ENCODE peak calls at places on chromosomes 16 and 17, in nine cellular contexts. One of them, this sample, is unnamed.

GRCh38 chr17:35460354-35460851 is 11.8 kb upstream of the SLFN13 start:
- DNase-seq in stimulated activated CD4-positive, alpha-beta T cell treated with anti-CD3 and anti-CD28 coated beads, Interleukin-2, amount 100 ng/mL, for 48 hours: peak
- DNase-seq in B cell: peak
- DNase-seq in stimulated activated naive B cell treated with anti-CD40 and anti-IgM and Interleukin-4, amounts not matched to agents 10 μg/mL and 1 μg/mL and 100 μg/mL, for 72 hours: peak
- DNase-seq in mesenteric fat pad: no peak
- DNase-seq in T-helper 2 cell: peak
- DNase-seq in CD4-positive, alpha-beta T cell: peak
- DNase-seq in IMR-90: no peak
- DNase-seq in progenitor cell of endocrine pancreas: peak
- DNase-seq in this sample: peak

GRCh38 chr17:58572846-58573245 is 58.4 kb upstream of the MTMR4 start:
- DNase-seq in stimulated activated CD4-positive, alpha-beta T cell treated with anti-CD3 and anti-CD28 coated beads, Interleukin-2, amount 100 ng/mL, for 48 hours: no peak
- DNase-seq in B cell: no peak
- DNase-seq in stimulated activated naive B cell treated with anti-CD40 and anti-IgM and Interleukin-4, amounts not matched to agents 10 μg/mL and 1 μg/mL and 100 μg/mL, for 72 hours: no peak
- DNase-seq in mesenteric fat pad: no peak
- DNase-seq in T-helper 2 cell: no peak
- DNase-seq in CD4-positive, alpha-beta T cell: no peak
- DNase-seq in IMR-90: no peak
- DNase-seq in progenitor cell of endocrine pancreas: no peak
- DNase-seq in this sample: no peak

GRCh38 chr17:72441899-72442298 is 321.1 kb downstream of the SOX9 start:
- DNase-seq in stimulated activated CD4-positive, alpha-beta T cell treated with anti-CD3 and anti-CD28 coated beads, Interleukin-2, amount 100 ng/mL, for 48 hours: no peak
- DNase-seq in B cell: no peak
- DNase-seq in stimulated activated naive B cell treated with anti-CD40 and anti-IgM and Interleukin-4, amounts not matched to agents 10 μg/mL and 1 μg/mL and 100 μg/mL, for 72 hours: no peak
- DNase-seq in mesenteric fat pad: no peak
- DNase-seq in T-helper 2 cell: no peak
- DNase-seq in CD4-positive, alpha-beta T cell: no peak
- DNase-seq in IMR-90: no peak
- DNase-seq in progenitor cell of endocrine pancreas: no peak
- DNase-seq in this sample: no peak

GRCh38 chr17:4599505-4600281 is 15.4 kb downstream of the SMTNL2 start:
- DNase-seq in stimulated activated CD4-positive, alpha-beta T cell treated with anti-CD3 and anti-CD28 coated beads, Interleukin-2, amount 100 ng/mL, for 48 hours: no peak
- DNase-seq in B cell: no peak
- DNase-seq in stimulated activated naive B cell treated with anti-CD40 and anti-IgM and Interleukin-4, amounts not matched to agents 10 μg/mL and 1 μg/mL and 100 μg/mL, for 72 hours: no peak
- DNase-seq in mesenteric fat pad: no peak
- DNase-seq in T-helper 2 cell: no peak
- DNase-seq in CD4-positive, alpha-beta T cell: no peak
- DNase-seq in IMR-90: peak
- DNase-seq in progenitor cell of endocrine pancreas: no peak
- DNase-seq in this sample: no peak

GRCh38 chr16:86806181-86806837 is 228.0 kb downstream of the FOXL1 start:
- DNase-seq in stimulated activated CD4-positive, alpha-beta T cell treated with anti-CD3 and anti-CD28 coated beads, Interleukin-2, amount 100 ng/mL, for 48 hours: no peak
- DNase-seq in B cell: no peak
- DNase-seq in stimulated activated naive B cell treated with anti-CD40 and anti-IgM and Interleukin-4, amounts not matched to agents 10 μg/mL and 1 μg/mL and 100 μg/mL, for 72 hours: no peak
- DNase-seq in mesenteric fat pad: peak
- DNase-seq in T-helper 2 cell: no peak
- DNase-seq in CD4-positive, alpha-beta T cell: no peak
- DNase-seq in IMR-90: no peak
- DNase-seq in progenitor cell of endocrine pancreas: no peak
- DNase-seq in this sample: no peak

GRCh38 chr17:81253358-81254131 is 14.4 kb downstream of the NDUFAF8 start:
- DNase-seq in stimulated activated CD4-positive, alpha-beta T cell treated with anti-CD3 and anti-CD28 coated beads, Interleukin-2, amount 100 ng/mL, for 48 hours: peak
- DNase-seq in B cell: peak
- DNase-seq in stimulated activated naive B cell treated with anti-CD40 and anti-IgM and Interleukin-4, amounts not matched to agents 10 μg/mL and 1 μg/mL and 100 μg/mL, for 72 hours: no peak
- DNase-seq in mesenteric fat pad: no peak
- DNase-seq in T-helper 2 cell: no peak
- DNase-seq in CD4-positive, alpha-beta T cell: peak
- DNase-seq in IMR-90: peak
- DNase-seq in progenitor cell of endocrine pancreas: no peak
- DNase-seq in this sample: peak

GRCh38 chr17:30565073-30565935 is 88.1 kb downstream of the GOSR1 start:
- DNase-seq in stimulated activated CD4-positive, alpha-beta T cell treated with anti-CD3 and anti-CD28 coated beads, Interleukin-2, amount 100 ng/mL, for 48 hours: no peak
- DNase-seq in B cell: no peak
- DNase-seq in stimulated activated naive B cell treated with anti-CD40 and anti-IgM and Interleukin-4, amounts not matched to agents 10 μg/mL and 1 μg/mL and 100 μg/mL, for 72 hours: no peak
- DNase-seq in mesenteric fat pad: no peak
- DNase-seq in T-helper 2 cell: no peak
- DNase-seq in CD4-positive, alpha-beta T cell: no peak
- DNase-seq in IMR-90: no peak
- DNase-seq in progenitor cell of endocrine pancreas: no peak
- DNase-seq in this sample: no peak

GRCh38 chr17:21287703-21288449 is 3.4 kb downstream of the MAP2K3 start:
- DNase-seq in stimulated activated CD4-positive, alpha-beta T cell treated with anti-CD3 and anti-CD28 coated beads, Interleukin-2, amount 100 ng/mL, for 48 hours: peak
- DNase-seq in B cell: peak
- DNase-seq in stimulated activated naive B cell treated with anti-CD40 and anti-IgM and Interleukin-4, amounts not matched to agents 10 μg/mL and 1 μg/mL and 100 μg/mL, for 72 hours: peak
- DNase-seq in mesenteric fat pad: peak
- DNase-seq in T-helper 2 cell: peak
- DNase-seq in CD4-positive, alpha-beta T cell: peak
- DNase-seq in IMR-90: peak
- DNase-seq in progenitor cell of endocrine pancreas: no peak
- DNase-seq in this sample: peak

GRCh38 chr16:69171325-69172095 is 15.5 kb upstream of the SNTB2 start:
- DNase-seq in stimulated activated CD4-positive, alpha-beta T cell treated with anti-CD3 and anti-CD28 coated beads, Interleukin-2, amount 100 ng/mL, for 48 hours: no peak
- DNase-seq in B cell: peak
- DNase-seq in stimulated activated naive B cell treated with anti-CD40 and anti-IgM and Interleukin-4, amounts not matched to agents 10 μg/mL and 1 μg/mL and 100 μg/mL, for 72 hours: no peak
- DNase-seq in mesenteric fat pad: no peak
- DNase-seq in T-helper 2 cell: no peak
- DNase-seq in CD4-positive, alpha-beta T cell: no peak
- DNase-seq in IMR-90: peak
- DNase-seq in progenitor cell of endocrine pancreas: no peak
- DNase-seq in this sample: no peak

GRCh38 chr17:77422104-77422782 is 281.5 kb downstream of the SEC14L1 start:
- DNase-seq in stimulated activated CD4-positive, alpha-beta T cell treated with anti-CD3 and anti-CD28 coated beads, Interleukin-2, amount 100 ng/mL, for 48 hours: no peak
- DNase-seq in B cell: no peak
- DNase-seq in stimulated activated naive B cell treated with anti-CD40 and anti-IgM and Interleukin-4, amounts not matched to agents 10 μg/mL and 1 μg/mL and 100 μg/mL, for 72 hours: no peak
- DNase-seq in mesenteric fat pad: no peak
- DNase-seq in T-helper 2 cell: no peak
- DNase-seq in CD4-positive, alpha-beta T cell: no peak
- DNase-seq in IMR-90: no peak
- DNase-seq in progenitor cell of endocrine pancreas: no peak
- DNase-seq in this sample: no peak

GRCh38 chr17:57294629-57295501 is 38.5 kb downstream of the MSI2 start:
- DNase-seq in stimulated activated CD4-positive, alpha-beta T cell treated with anti-CD3 and anti-CD28 coated beads, Interleukin-2, amount 100 ng/mL, for 48 hours: peak
- DNase-seq in B cell: no peak
- DNase-seq in stimulated activated naive B cell treated with anti-CD40 and anti-IgM and Interleukin-4, amounts not matched to agents 10 μg/mL and 1 μg/mL and 100 μg/mL, for 72 hours: no peak
- DNase-seq in mesenteric fat pad: no peak
- DNase-seq in T-helper 2 cell: no peak
- DNase-seq in CD4-positive, alpha-beta T cell: no peak
- DNase-seq in IMR-90: peak
- DNase-seq in progenitor cell of endocrine pancreas: no peak
- DNase-seq in this sample: no peak

GRCh38 chr16:84041881-84042280 is 714 bp downstream of the SLC38A8 start:
- DNase-seq in stimulated activated CD4-positive, alpha-beta T cell treated with anti-CD3 and anti-CD28 coated beads, Interleukin-2, amount 100 ng/mL, for 48 hours: no peak
- DNase-seq in B cell: no peak
- DNase-seq in stimulated activated naive B cell treated with anti-CD40 and anti-IgM and Interleukin-4, amounts not matched to agents 10 μg/mL and 1 μg/mL and 100 μg/mL, for 72 hours: no peak
- DNase-seq in mesenteric fat pad: no peak
- DNase-seq in T-helper 2 cell: no peak
- DNase-seq in CD4-positive, alpha-beta T cell: no peak
- DNase-seq in IMR-90: no peak
- DNase-seq in progenitor cell of endocrine pancreas: no peak
- DNase-seq in this sample: no peak

GRCh38 chr17:72120878-72121163 is at the start of gene SOX9:
- DNase-seq in stimulated activated CD4-positive, alpha-beta T cell treated with anti-CD3 and anti-CD28 coated beads, Interleukin-2, amount 100 ng/mL, for 48 hours: no peak
- DNase-seq in B cell: no peak
- DNase-seq in stimulated activated naive B cell treated with anti-CD40 and anti-IgM and Interleukin-4, amounts not matched to agents 10 μg/mL and 1 μg/mL and 100 μg/mL, for 72 hours: no peak
- DNase-seq in mesenteric fat pad: no peak
- DNase-seq in T-helper 2 cell: no peak
- DNase-seq in CD4-positive, alpha-beta T cell: no peak
- DNase-seq in IMR-90: peak
- DNase-seq in progenitor cell of endocrine pancreas: peak
- DNase-seq in this sample: peak

GRCh38 chr17:17028059-17028877 is 14.0 kb upstream of the MPRIP start:
- DNase-seq in stimulated activated CD4-positive, alpha-beta T cell treated with anti-CD3 and anti-CD28 coated beads, Interleukin-2, amount 100 ng/mL, for 48 hours: no peak
- DNase-seq in B cell: no peak
- DNase-seq in stimulated activated naive B cell treated with anti-CD40 and anti-IgM and Interleukin-4, amounts not matched to agents 10 μg/mL and 1 μg/mL and 100 μg/mL, for 72 hours: no peak
- DNase-seq in mesenteric fat pad: no peak
- DNase-seq in T-helper 2 cell: no peak
- DNase-seq in CD4-positive, alpha-beta T cell: no peak
- DNase-seq in IMR-90: peak
- DNase-seq in progenitor cell of endocrine pancreas: peak
- DNase-seq in this sample: no peak

GRCh38 chr17:17147821-17148220 is 58.3 kb downstream of the PLD6 start:
- DNase-seq in stimulated activated CD4-positive, alpha-beta T cell treated with anti-CD3 and anti-CD28 coated beads, Interleukin-2, amount 100 ng/mL, for 48 hours: no peak
- DNase-seq in B cell: no peak
- DNase-seq in stimulated activated naive B cell treated with anti-CD40 and anti-IgM and Interleukin-4, amounts not matched to agents 10 μg/mL and 1 μg/mL and 100 μg/mL, for 72 hours: no peak
- DNase-seq in mesenteric fat pad: no peak
- DNase-seq in T-helper 2 cell: no peak
- DNase-seq in CD4-positive, alpha-beta T cell: no peak
- DNase-seq in IMR-90: peak
- DNase-seq in progenitor cell of endocrine pancreas: no peak
- DNase-seq in this sample: no peak

GRCh38 chr17:2396568-2397246 is 4.2 kb downstream of the MNT start:
- DNase-seq in stimulated activated CD4-positive, alpha-beta T cell treated with anti-CD3 and anti-CD28 coated beads, Interleukin-2, amount 100 ng/mL, for 48 hours: peak
- DNase-seq in B cell: peak
- DNase-seq in stimulated activated naive B cell treated with anti-CD40 and anti-IgM and Interleukin-4, amounts not matched to agents 10 μg/mL and 1 μg/mL and 100 μg/mL, for 72 hours: peak
- DNase-seq in mesenteric fat pad: peak
- DNase-seq in T-helper 2 cell: no peak
- DNase-seq in CD4-positive, alpha-beta T cell: no peak
- DNase-seq in IMR-90: peak
- DNase-seq in progenitor cell of endocrine pancreas: peak
- DNase-seq in this sample: peak

GRCh38 chr16:3643095-3643730 is 11.3 kb upstream of the DNASE1 start:
- DNase-seq in stimulated activated CD4-positive, alpha-beta T cell treated with anti-CD3 and anti-CD28 coated beads, Interleukin-2, amount 100 ng/mL, for 48 hours: no peak
- DNase-seq in B cell: peak
- DNase-seq in stimulated activated naive B cell treated with anti-CD40 and anti-IgM and Interleukin-4, amounts not matched to agents 10 μg/mL and 1 μg/mL and 100 μg/mL, for 72 hours: no peak
- DNase-seq in mesenteric fat pad: peak
- DNase-seq in T-helper 2 cell: no peak
- DNase-seq in CD4-positive, alpha-beta T cell: no peak
- DNase-seq in IMR-90: no peak
- DNase-seq in progenitor cell of endocrine pancreas: no peak
- DNase-seq in this sample: no peak

GRCh38 chr17:1865252-1866037 is 35.6 kb downstream of the RPA1 start:
- DNase-seq in stimulated activated CD4-positive, alpha-beta T cell treated with anti-CD3 and anti-CD28 coated beads, Interleukin-2, amount 100 ng/mL, for 48 hours: peak
- DNase-seq in B cell: peak
- DNase-seq in stimulated activated naive B cell treated with anti-CD40 and anti-IgM and Interleukin-4, amounts not matched to agents 10 μg/mL and 1 μg/mL and 100 μg/mL, for 72 hours: peak
- DNase-seq in mesenteric fat pad: no peak
- DNase-seq in T-helper 2 cell: no peak
- DNase-seq in CD4-positive, alpha-beta T cell: peak
- DNase-seq in IMR-90: peak
- DNase-seq in progenitor cell of endocrine pancreas: no peak
- DNase-seq in this sample: peak

GRCh38 chr16:73232555-73233422 is 184.9 kb upstream of the ZFHX3 start:
- DNase-seq in stimulated activated CD4-positive, alpha-beta T cell treated with anti-CD3 and anti-CD28 coated beads, Interleukin-2, amount 100 ng/mL, for 48 hours: no peak
- DNase-seq in B cell: no peak
- DNase-seq in stimulated activated naive B cell treated with anti-CD40 and anti-IgM and Interleukin-4, amounts not matched to agents 10 μg/mL and 1 μg/mL and 100 μg/mL, for 72 hours: no peak
- DNase-seq in mesenteric fat pad: no peak
- DNase-seq in T-helper 2 cell: no peak
- DNase-seq in CD4-positive, alpha-beta T cell: no peak
- DNase-seq in IMR-90: peak
- DNase-seq in progenitor cell of endocrine pancreas: peak
- DNase-seq in this sample: no peak

GRCh38 chr17:51000835-51001638 is 119.6 kb downstream of the SPAG9 start:
- DNase-seq in stimulated activated CD4-positive, alpha-beta T cell treated with anti-CD3 and anti-CD28 coated beads, Interleukin-2, amount 100 ng/mL, for 48 hours: no peak
- DNase-seq in B cell: peak
- DNase-seq in stimulated activated naive B cell treated with anti-CD40 and anti-IgM and Interleukin-4, amounts not matched to agents 10 μg/mL and 1 μg/mL and 100 μg/mL, for 72 hours: no peak
- DNase-seq in mesenteric fat pad: no peak
- DNase-seq in T-helper 2 cell: no peak
- DNase-seq in CD4-positive, alpha-beta T cell: no peak
- DNase-seq in IMR-90: peak
- DNase-seq in progenitor cell of endocrine pancreas: no peak
- DNase-seq in this sample: peak

GRCh38 chr17:38613981-38614779 is 8.4 kb upstream of the SRCIN1 start:
- DNase-seq in stimulated activated CD4-positive, alpha-beta T cell treated with anti-CD3 and anti-CD28 coated beads, Interleukin-2, amount 100 ng/mL, for 48 hours: no peak
- DNase-seq in B cell: no peak
- DNase-seq in stimulated activated naive B cell treated with anti-CD40 and anti-IgM and Interleukin-4, amounts not matched to agents 10 μg/mL and 1 μg/mL and 100 μg/mL, for 72 hours: no peak
- DNase-seq in mesenteric fat pad: no peak
- DNase-seq in T-helper 2 cell: no peak
- DNase-seq in CD4-positive, alpha-beta T cell: no peak
- DNase-seq in IMR-90: no peak
- DNase-seq in progenitor cell of endocrine pancreas: no peak
- DNase-seq in this sample: no peak

GRCh38 chr17:65743313-65743665 is 181.8 kb upstream of the AXIN2 start:
- DNase-seq in stimulated activated CD4-positive, alpha-beta T cell treated with anti-CD3 and anti-CD28 coated beads, Interleukin-2, amount 100 ng/mL, for 48 hours: no peak
- DNase-seq in B cell: no peak
- DNase-seq in stimulated activated naive B cell treated with anti-CD40 and anti-IgM and Interleukin-4, amounts not matched to agents 10 μg/mL and 1 μg/mL and 100 μg/mL, for 72 hours: no peak
- DNase-seq in mesenteric fat pad: no peak
- DNase-seq in T-helper 2 cell: no peak
- DNase-seq in CD4-positive, alpha-beta T cell: no peak
- DNase-seq in IMR-90: peak
- DNase-seq in progenitor cell of endocrine pancreas: no peak
- DNase-seq in this sample: no peak

GRCh38 chr17:77495575-77495974 is 354.8 kb downstream of the SEC14L1 start:
- DNase-seq in stimulated activated CD4-positive, alpha-beta T cell treated with anti-CD3 and anti-CD28 coated beads, Interleukin-2, amount 100 ng/mL, for 48 hours: no peak
- DNase-seq in B cell: peak
- DNase-seq in stimulated activated naive B cell treated with anti-CD40 and anti-IgM and Interleukin-4, amounts not matched to agents 10 μg/mL and 1 μg/mL and 100 μg/mL, for 72 hours: no peak
- DNase-seq in mesenteric fat pad: peak
- DNase-seq in T-helper 2 cell: no peak
- DNase-seq in CD4-positive, alpha-beta T cell: no peak
- DNase-seq in IMR-90: no peak
- DNase-seq in progenitor cell of endocrine pancreas: no peak
- DNase-seq in this sample: no peak

GRCh38 chr17:48539177-48539576 is 5.7 kb downstream of the HOXB2 start:
- DNase-seq in stimulated activated CD4-positive, alpha-beta T cell treated with anti-CD3 and anti-CD28 coated beads, Interleukin-2, amount 100 ng/mL, for 48 hours: no peak
- DNase-seq in B cell: no peak
- DNase-seq in stimulated activated naive B cell treated with anti-CD40 and anti-IgM and Interleukin-4, amounts not matched to agents 10 μg/mL and 1 μg/mL and 100 μg/mL, for 72 hours: no peak
- DNase-seq in mesenteric fat pad: no peak
- DNase-seq in T-helper 2 cell: no peak
- DNase-seq in CD4-positive, alpha-beta T cell: no peak
- DNase-seq in IMR-90: peak
- DNase-seq in progenitor cell of endocrine pancreas: no peak
- DNase-seq in this sample: no peak

GRCh38 chr16:67179421-67180080 is 4.2 kb downstream of the MATCAP1 start:
- DNase-seq in stimulated activated CD4-positive, alpha-beta T cell treated with anti-CD3 and anti-CD28 coated beads, Interleukin-2, amount 100 ng/mL, for 48 hours: no peak
- DNase-seq in B cell: peak
- DNase-seq in stimulated activated naive B cell treated with anti-CD40 and anti-IgM and Interleukin-4, amounts not matched to agents 10 μg/mL and 1 μg/mL and 100 μg/mL, for 72 hours: no peak
- DNase-seq in mesenteric fat pad: no peak
- DNase-seq in T-helper 2 cell: no peak
- DNase-seq in CD4-positive, alpha-beta T cell: no peak
- DNase-seq in IMR-90: no peak
- DNase-seq in progenitor cell of endocrine pancreas: no peak
- DNase-seq in this sample: no peak

GRCh38 chr17:82231562-82232321 is 2.9 kb downstream of the SLC16A3 start:
- DNase-seq in stimulated activated CD4-positive, alpha-beta T cell treated with anti-CD3 and anti-CD28 coated beads, Interleukin-2, amount 100 ng/mL, for 48 hours: no peak
- DNase-seq in B cell: peak
- DNase-seq in stimulated activated naive B cell treated with anti-CD40 and anti-IgM and Interleukin-4, amounts not matched to agents 10 μg/mL and 1 μg/mL and 100 μg/mL, for 72 hours: no peak
- DNase-seq in mesenteric fat pad: peak
- DNase-seq in T-helper 2 cell: no peak
- DNase-seq in CD4-positive, alpha-beta T cell: no peak
- DNase-seq in IMR-90: peak
- DNase-seq in progenitor cell of endocrine pancreas: peak
- DNase-seq in this sample: no peak

GRCh38 chr17:76883744-76884525 is 15.7 kb downstream of the MGAT5B start:
- DNase-seq in stimulated activated CD4-positive, alpha-beta T cell treated with anti-CD3 and anti-CD28 coated beads, Interleukin-2, amount 100 ng/mL, for 48 hours: no peak
- DNase-seq in B cell: no peak
- DNase-seq in stimulated activated naive B cell treated with anti-CD40 and anti-IgM and Interleukin-4, amounts not matched to agents 10 μg/mL and 1 μg/mL and 100 μg/mL, for 72 hours: no peak
- DNase-seq in mesenteric fat pad: no peak
- DNase-seq in T-helper 2 cell: no peak
- DNase-seq in CD4-positive, alpha-beta T cell: no peak
- DNase-seq in IMR-90: no peak
- DNase-seq in progenitor cell of endocrine pancreas: no peak
- DNase-seq in this sample: no peak

GRCh38 chr16:50254072-50254471 is 12.3 kb upstream of the ADCY7 start:
- DNase-seq in stimulated activated CD4-positive, alpha-beta T cell treated with anti-CD3 and anti-CD28 coated beads, Interleukin-2, amount 100 ng/mL, for 48 hours: no peak
- DNase-seq in B cell: no peak
- DNase-seq in stimulated activated naive B cell treated with anti-CD40 and anti-IgM and Interleukin-4, amounts not matched to agents 10 μg/mL and 1 μg/mL and 100 μg/mL, for 72 hours: no peak
- DNase-seq in mesenteric fat pad: peak
- DNase-seq in T-helper 2 cell: no peak
- DNase-seq in CD4-positive, alpha-beta T cell: no peak
- DNase-seq in IMR-90: no peak
- DNase-seq in progenitor cell of endocrine pancreas: no peak
- DNase-seq in this sample: no peak

GRCh38 chr17:57102122-57102521 is 17.1 kb downstream of the AKAP1 start:
- DNase-seq in stimulated activated CD4-positive, alpha-beta T cell treated with anti-CD3 and anti-CD28 coated beads, Interleukin-2, amount 100 ng/mL, for 48 hours: no peak
- DNase-seq in B cell: peak
- DNase-seq in stimulated activated naive B cell treated with anti-CD40 and anti-IgM and Interleukin-4, amounts not matched to agents 10 μg/mL and 1 μg/mL and 100 μg/mL, for 72 hours: no peak
- DNase-seq in mesenteric fat pad: no peak
- DNase-seq in T-helper 2 cell: no peak
- DNase-seq in CD4-positive, alpha-beta T cell: no peak
- DNase-seq in IMR-90: no peak
- DNase-seq in progenitor cell of endocrine pancreas: no peak
- DNase-seq in this sample: no peak

GRCh38 chr17:27657620-27658019 is 26.6 kb downstream of the LGALS9 start:
- DNase-seq in stimulated activated CD4-positive, alpha-beta T cell treated with anti-CD3 and anti-CD28 coated beads, Interleukin-2, amount 100 ng/mL, for 48 hours: no peak
- DNase-seq in B cell: no peak
- DNase-seq in stimulated activated naive B cell treated with anti-CD40 and anti-IgM and Interleukin-4, amounts not matched to agents 10 μg/mL and 1 μg/mL and 100 μg/mL, for 72 hours: no peak
- DNase-seq in mesenteric fat pad: no peak
- DNase-seq in T-helper 2 cell: no peak
- DNase-seq in CD4-positive, alpha-beta T cell: no peak
- DNase-seq in IMR-90: peak
- DNase-seq in progenitor cell of endocrine pancreas: no peak
- DNase-seq in this sample: no peak

GRCh38 chr17:38921756-38922411 is 3.5 kb upstream of the LASP1NB start:
- DNase-seq in stimulated activated CD4-positive, alpha-beta T cell treated with anti-CD3 and anti-CD28 coated beads, Interleukin-2, amount 100 ng/mL, for 48 hours: no peak
- DNase-seq in B cell: no peak
- DNase-seq in stimulated activated naive B cell treated with anti-CD40 and anti-IgM and Interleukin-4, amounts not matched to agents 10 μg/mL and 1 μg/mL and 100 μg/mL, for 72 hours: peak
- DNase-seq in mesenteric fat pad: no peak
- DNase-seq in T-helper 2 cell: no peak
- DNase-seq in CD4-positive, alpha-beta T cell: no peak
- DNase-seq in IMR-90: no peak
- DNase-seq in progenitor cell of endocrine pancreas: no peak
- DNase-seq in this sample: no peak